ENCODE peak calls at places on chromosomes 13 and 19, in six cellular contexts. One of them, this sample, is unnamed.

GRCh38 chr19:6276447-6276846 is 3.3 kb downstream of the MLLT1 start:
- DNase-seq in lung microvascular endothelial cell: no peak
- DNase-seq in left cardiac atrium: peak; percentile 76
- DNase-seq in astrocyte of the hippocampus: peak; percentile 82
- DNase-seq in EH: peak; percentile 94
- DNase-seq in fibroblast of lung: peak; percentile 88
- DNase-seq in this sample: peak; percentile 89

GRCh38 chr19:14112809-14113385 is 4.7 kb downstream of the PRKACA start:
- DNase-seq in lung microvascular endothelial cell: no peak
- DNase-seq in left cardiac atrium: peak; percentile 67
- DNase-seq in astrocyte of the hippocampus: no peak
- DNase-seq in EH: peak; percentile 52
- DNase-seq in fibroblast of lung: no peak
- DNase-seq in this sample: no peak

GRCh38 chr13:20370815-20371421 is 138.8 kb upstream of the GJB6 start:
- DNase-seq in lung microvascular endothelial cell: no peak
- DNase-seq in left cardiac atrium: no peak
- DNase-seq in astrocyte of the hippocampus: no peak
- DNase-seq in EH: no peak
- DNase-seq in fibroblast of lung: no peak
- DNase-seq in this sample: no peak

GRCh38 chr13:53010374-53011105 is 18.1 kb upstream of the OLFM4 start:
- DNase-seq in lung microvascular endothelial cell: no peak
- DNase-seq in left cardiac atrium: no peak
- DNase-seq in astrocyte of the hippocampus: peak; percentile 67
- DNase-seq in EH: no peak
- DNase-seq in fibroblast of lung: no peak
- DNase-seq in this sample: no peak

GRCh38 chr13:27644302-27644701 is 22.6 kb downstream of the POLR1D start:
- DNase-seq in lung microvascular endothelial cell: no peak
- DNase-seq in left cardiac atrium: no peak
- DNase-seq in astrocyte of the hippocampus: peak; percentile 89
- DNase-seq in EH: peak; percentile 63
- DNase-seq in fibroblast of lung: peak; percentile 96
- DNase-seq in this sample: peak; percentile 58

GRCh38 chr13:113658836-113659235 is 838 bp upstream of the ATP4B start:
- DNase-seq in lung microvascular endothelial cell: no peak
- DNase-seq in left cardiac atrium: no peak
- DNase-seq in astrocyte of the hippocampus: no peak
- DNase-seq in EH: no peak
- DNase-seq in fibroblast of lung: no peak
- DNase-seq in this sample: no peak

GRCh38 chr13:106589716-106590115 is 21.8 kb upstream of the ARGLU1 start:
- DNase-seq in lung microvascular endothelial cell: no peak
- DNase-seq in left cardiac atrium: no peak
- DNase-seq in astrocyte of the hippocampus: no peak
- DNase-seq in EH: no peak
- DNase-seq in fibroblast of lung: peak; percentile 18
- DNase-seq in this sample: no peak

GRCh38 chr13:97499181-97499580 is 65.2 kb downstream of the RAP2A start:
- DNase-seq in lung microvascular endothelial cell: no peak
- DNase-seq in left cardiac atrium: no peak
- DNase-seq in astrocyte of the hippocampus: no peak
- DNase-seq in EH: no peak
- DNase-seq in fibroblast of lung: no peak
- DNase-seq in this sample: no peak

GRCh38 chr13:72850959-72851677 is 69.2 kb downstream of the PIBF1 start:
- DNase-seq in lung microvascular endothelial cell: no peak
- DNase-seq in left cardiac atrium: no peak
- DNase-seq in astrocyte of the hippocampus: no peak
- DNase-seq in EH: no peak
- DNase-seq in fibroblast of lung: no peak
- DNase-seq in this sample: no peak

GRCh38 chr13:67299072-67299635 is 69.0 kb upstream of the PCDH9 start:
- DNase-seq in lung microvascular endothelial cell: no peak
- DNase-seq in left cardiac atrium: no peak
- DNase-seq in astrocyte of the hippocampus: peak; percentile 73
- DNase-seq in EH: peak; percentile 37
- DNase-seq in fibroblast of lung: peak; percentile 96
- DNase-seq in this sample: peak; percentile 67

GRCh38 chr19:33954686-33955085 is 158.0 kb downstream of the KCTD15 start:
- DNase-seq in lung microvascular endothelial cell: no peak
- DNase-seq in left cardiac atrium: no peak
- DNase-seq in astrocyte of the hippocampus: no peak
- DNase-seq in EH: no peak
- DNase-seq in fibroblast of lung: no peak
- DNase-seq in this sample: no peak

GRCh38 chr13:35475960-35476943 is at the start of gene MAB21L1:
- DNase-seq in lung microvascular endothelial cell: peak; percentile 17
- DNase-seq in left cardiac atrium: peak; percentile 15
- DNase-seq in astrocyte of the hippocampus: peak; percentile 53
- DNase-seq in EH: peak; percentile 96
- DNase-seq in fibroblast of lung: peak; percentile 63
- DNase-seq in this sample: peak; percentile 44

GRCh38 chr13:37427843-37428494 is 170.6 kb downstream of the POSTN start:
- DNase-seq in lung microvascular endothelial cell: peak; percentile 53
- DNase-seq in left cardiac atrium: no peak
- DNase-seq in astrocyte of the hippocampus: no peak
- DNase-seq in EH: no peak
- DNase-seq in fibroblast of lung: no peak
- DNase-seq in this sample: no peak

GRCh38 chr13:111326621-111326965 is 6.2 kb downstream of the TEX29 start:
- DNase-seq in lung microvascular endothelial cell: no peak
- DNase-seq in left cardiac atrium: no peak
- DNase-seq in astrocyte of the hippocampus: no peak
- DNase-seq in EH: no peak
- DNase-seq in fibroblast of lung: no peak
- DNase-seq in this sample: no peak

GRCh38 chr19:31559494-31559893 is 210.3 kb upstream of the TSHZ3 start:
- DNase-seq in lung microvascular endothelial cell: no peak
- DNase-seq in left cardiac atrium: no peak
- DNase-seq in astrocyte of the hippocampus: no peak
- DNase-seq in EH: no peak
- DNase-seq in fibroblast of lung: no peak
- DNase-seq in this sample: no peak

GRCh38 chr13:39455534-39456175 is 147.3 kb downstream of the LHFPL6 start:
- DNase-seq in lung microvascular endothelial cell: no peak
- DNase-seq in left cardiac atrium: no peak
- DNase-seq in astrocyte of the hippocampus: peak; percentile 28
- DNase-seq in EH: no peak
- DNase-seq in fibroblast of lung: peak; percentile 23
- DNase-seq in this sample: peak; percentile 58

GRCh38 chr19:36392916-36393673 is 14.1 kb upstream of the ZFP14 start:
- DNase-seq in lung microvascular endothelial cell: no peak
- DNase-seq in left cardiac atrium: no peak
- DNase-seq in astrocyte of the hippocampus: no peak
- DNase-seq in EH: peak; percentile 1
- DNase-seq in fibroblast of lung: no peak
- DNase-seq in this sample: peak; percentile 8

GRCh38 chr13:22517544-22517943 is 663.2 kb upstream of the SGCG start:
- DNase-seq in lung microvascular endothelial cell: no peak
- DNase-seq in left cardiac atrium: no peak
- DNase-seq in astrocyte of the hippocampus: peak; percentile 77
- DNase-seq in EH: no peak
- DNase-seq in fibroblast of lung: no peak
- DNase-seq in this sample: peak; percentile 17

GRCh38 chr19:20038358-20039202 is 725 bp downstream of the ZNF682 start:
- DNase-seq in lung microvascular endothelial cell: no peak
- DNase-seq in left cardiac atrium: no peak
- DNase-seq in astrocyte of the hippocampus: no peak
- DNase-seq in EH: no peak
- DNase-seq in fibroblast of lung: peak; percentile 25
- DNase-seq in this sample: no peak

GRCh38 chr13:78323848-78324247 is 279.5 kb downstream of the POU4F1 start:
- DNase-seq in lung microvascular endothelial cell: peak; percentile 55
- DNase-seq in left cardiac atrium: no peak
- DNase-seq in astrocyte of the hippocampus: no peak
- DNase-seq in EH: no peak
- DNase-seq in fibroblast of lung: peak; percentile 43
- DNase-seq in this sample: no peak

GRCh38 chr19:46824887-46825730 is 25.5 kb downstream of the AP2S1 start:
- DNase-seq in lung microvascular endothelial cell: no peak
- DNase-seq in left cardiac atrium: no peak
- DNase-seq in astrocyte of the hippocampus: no peak
- DNase-seq in EH: no peak
- DNase-seq in fibroblast of lung: no peak
- DNase-seq in this sample: no peak

GRCh38 chr19:58274771-58275199 is 4.0 kb upstream of the ZNF8 start:
- DNase-seq in lung microvascular endothelial cell: peak; percentile 36
- DNase-seq in left cardiac atrium: no peak
- DNase-seq in astrocyte of the hippocampus: peak; percentile 63
- DNase-seq in EH: peak; percentile 19
- DNase-seq in fibroblast of lung: peak; percentile 65
- DNase-seq in this sample: peak; percentile 34

GRCh38 chr13:73465629-73465974 is 406.8 kb downstream of the KLF5 start:
- DNase-seq in lung microvascular endothelial cell: no peak
- DNase-seq in left cardiac atrium: no peak
- DNase-seq in astrocyte of the hippocampus: peak; percentile 17
- DNase-seq in EH: peak; percentile 47
- DNase-seq in fibroblast of lung: peak; percentile 64
- DNase-seq in this sample: peak; percentile 27

This sample was measured in mesenchymal stem cell.